ENCODE peak calls at places on chromosome 21, in five cellular contexts. T is K562, W is GM12878, L is SK-N-SH, Q is HepG2. B is an unnamed sample.

GRCh38 chr21:16059981-16060380 is 330.2 kb downstream of the USP25 start:
- DNase-seq in T (no peak), W (no peak), L (no peak), Q (no peak), B (no peak)

GRCh38 chr21:40120944-40121575 is 253.8 kb downstream of the PCP4 start:
- DNase-seq in T (peak), W (no peak), L (peak), Q (peak), B (no peak)

GRCh38 chr21:34280389-34280795 is 83.4 kb upstream of the KCNE2 start:
- DNase-seq in T (no peak), W (no peak), L (no peak), Q (no peak), B (no peak)

GRCh38 chr21:35206141-35207125 is 157.3 kb upstream of the RUNX1 start:
- DNase-seq in T (peak), W (no peak), L (no peak), Q (no peak), B (no peak)

GRCh38 chr21:33761104-33762036 is 119.1 kb downstream of the ITSN1 start:
- DNase-seq in T (peak), W (no peak), L (no peak), Q (peak), B (peak)

GRCh38 chr21:24693779-24694178 is 913.5 kb downstream of the MRPL39 start:
- DNase-seq in T (no peak), W (no peak), L (no peak), Q (no peak), B (no peak)

GRCh38 chr21:41121785-41122415 is 46.1 kb upstream of the BACE2 start:
- DNase-seq in T (peak), W (peak), L (peak), Q (peak), B (peak)

GRCh38 chr21:36113647-36114428 is 21.0 kb upstream of the CBR3 start:
- DNase-seq in T (no peak), W (no peak), L (no peak), Q (peak), B (no peak)

GRCh38 chr21:33848252-33848953 is 67.2 kb downstream of the ATP5PO start:
- DNase-seq in T (no peak), W (no peak), L (no peak), Q (no peak), B (no peak)

GRCh38 chr21:15604424-15604823 is 125.4 kb upstream of the USP25 start:
- DNase-seq in T (no peak), W (no peak), L (no peak), Q (no peak), B (no peak)

GRCh38 chr21:34593954-34594531 is 20.9 kb downstream of the RCAN1 start:
- DNase-seq in T (no peak), W (no peak), L (no peak), Q (no peak), B (no peak)

GRCh38 chr21:31873696-31874599 is 1.1 kb downstream of the HUNK start:
- DNase-seq in T (peak), W (no peak), L (peak), Q (no peak), B (peak)

GRCh38 chr21:38804030-38804616 is 1.6 kb upstream of the ETS2 start:
- DNase-seq in T (no peak), W (no peak), L (no peak), Q (no peak), B (no peak)

GRCh38 chr21:38797470-38797869 is 8.3 kb upstream of the ETS2 start:
- DNase-seq in T (peak), W (no peak), L (peak), Q (peak), B (no peak)

GRCh38 chr21:26049803-26050202 is 120.8 kb downstream of the APP start:
- DNase-seq in T (no peak), W (no peak), L (no peak), Q (no peak), B (no peak)

GRCh38 chr21:39251326-39251725 is 62.1 kb downstream of the BRWD1 start:
- DNase-seq in T (no peak), W (no peak), L (no peak), Q (no peak), B (no peak)

GRCh38 chr21:40950970-40951369 is 104.0 kb upstream of the DSCAM start:
- DNase-seq in T (no peak), W (no peak), L (no peak), Q (no peak), B (no peak)

GRCh38 chr21:28932717-28933116 is 60.0 kb downstream of the LTN1 start:
- DNase-seq in T (no peak), W (no peak), L (no peak), Q (no peak), B (no peak)

GRCh38 chr21:15682182-15682895 is 47.4 kb upstream of the USP25 start:
- DNase-seq in T (no peak), W (no peak), L (no peak), Q (peak), B (no peak)

GRCh38 chr21:24514081-24514733 is 1093.1 kb downstream of the MRPL39 start:
- DNase-seq in T (no peak), W (no peak), L (peak), Q (no peak), B (no peak)

GRCh38 chr21:33642896-33643657 is 776 bp downstream of the ITSN1 start:
- DNase-seq in T (peak), W (no peak), L (peak), Q (no peak), B (peak)

GRCh38 chr21:15355066-15355465 is 290.3 kb upstream of the NRIP1 start:
- DNase-seq in T (no peak), W (no peak), L (no peak), Q (no peak), B (no peak)

GRCh38 chr21:32611471-32611997 is 643 bp downstream of the CFAP298 start:
- DNase-seq in T (peak), W (no peak), L (peak), Q (no peak), B (peak)

GRCh38 chr21:41182547-41182946 is 14.6 kb downstream of the BACE2 start:
- DNase-seq in T (no peak), W (no peak), L (no peak), Q (no peak), B (no peak)

GRCh38 chr21:34936299-34936698 is 112.8 kb downstream of the RUNX1 start:
- DNase-seq in T (no peak), W (no peak), L (no peak), Q (no peak), B (no peak)

GRCh38 chr21:31967334-31967733 is 94.5 kb downstream of the HUNK start:
- DNase-seq in T (no peak), W (no peak), L (no peak), Q (no peak), B (no peak)

GRCh38 chr21:31977816-31978215 is 105.0 kb downstream of the HUNK start:
- DNase-seq in T (no peak), W (no peak), L (no peak), Q (no peak), B (no peak)

GRCh38 chr21:25835397-25835796 is 100.6 kb downstream of the GABPA start:
- DNase-seq in T (no peak), W (no peak), L (no peak), Q (no peak), B (no peak)

GRCh38 chr21:32299695-32300094 is 1.0 kb downstream of the MRAP start:
- DNase-seq in T (no peak), W (no peak), L (no peak), Q (no peak), B (no peak)

GRCh38 chr21:41166947-41167346 is 1.0 kb upstream of the BACE2 start:
- DNase-seq in T (no peak), W (no peak), L (peak), Q (no peak), B (no peak)

GRCh38 chr21:36456714-36457399 is 23.1 kb downstream of the CLDN14 start:
- DNase-seq in T (no peak), W (no peak), L (no peak), Q (no peak), B (no peak)

GRCh38 chr21:32867587-32867986 is 96.0 kb upstream of the PAXBP1 start:
- DNase-seq in T (no peak), W (no peak), L (no peak), Q (no peak), B (no peak)

GRCh38 chr21:34085129-34085528 is 11.8 kb downstream of the MRPS6 start:
- DNase-seq in T (no peak), W (no peak), L (no peak), Q (no peak), B (no peak)

DNA sequence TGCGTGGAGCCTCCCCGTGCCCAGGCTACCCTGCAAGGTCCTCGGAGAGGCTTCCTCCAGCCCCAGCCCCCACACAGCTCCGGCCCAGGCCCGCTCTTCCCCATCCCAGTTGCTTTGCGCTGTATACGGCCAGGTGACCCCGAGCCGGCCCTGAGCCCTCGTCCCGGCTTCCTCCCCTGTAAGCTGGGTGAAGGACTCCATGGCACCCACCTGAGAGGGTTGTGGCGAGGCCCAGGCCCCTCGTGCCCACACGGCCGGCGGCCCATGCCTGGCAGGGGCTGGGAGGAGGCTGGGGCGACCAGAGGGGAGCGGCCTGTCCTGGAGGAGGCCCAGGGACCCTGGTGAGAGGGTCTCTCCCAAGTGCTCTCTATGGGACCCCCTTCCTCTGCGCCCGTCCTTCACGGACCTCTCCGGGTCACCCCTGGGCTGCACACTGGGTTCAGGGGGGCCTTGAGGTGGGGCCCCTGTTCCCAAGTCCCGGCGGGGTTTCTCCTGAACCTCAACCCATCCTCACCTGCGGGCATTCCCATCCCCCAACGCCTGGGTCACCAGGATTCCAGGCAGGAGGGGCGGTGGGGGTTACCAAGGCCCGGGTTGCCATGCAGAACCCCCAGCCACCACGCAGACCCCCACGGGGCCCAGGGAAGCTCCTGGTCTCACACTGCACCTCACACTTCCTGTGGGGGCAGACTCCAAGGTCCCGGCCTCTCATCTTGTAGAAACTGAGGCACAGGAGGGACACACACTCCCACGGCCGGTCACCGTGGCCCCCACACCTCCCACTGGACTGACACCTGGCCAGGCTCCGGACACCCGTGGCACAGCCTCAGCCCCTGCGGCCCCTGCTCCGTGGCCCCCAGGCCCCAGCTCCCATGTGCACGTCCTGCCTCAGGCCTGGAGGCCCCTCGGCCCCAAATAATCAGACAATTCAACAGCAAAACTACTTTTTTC is 25.3 kb downstream of the COL6A1 start:
- DNase-seq in T (no peak), W (no peak), L (peak), Q (no peak), B (no peak)
- TF ChIP-seq FOXM1 in T (no peak), W (no peak), L (no peak), Q (no peak), B (no peak)

GRCh38 chr21:27771938-27772505 is 805.1 kb upstream of the ADAMTS5 start:
- DNase-seq in T (no peak), W (no peak), L (no peak), Q (no peak), B (no peak)
- TF ChIP-seq FOXM1 in T (no peak), W (no peak), L (no peak), Q (no peak), B (no peak)

GRCh38 chr21:30349572-30349971 is 1.2 kb upstream of the KRTAP23-1 start:
- DNase-seq in T (no peak), W (no peak), L (no peak), Q (no peak), B (no peak)

GRCh38 chr21:30348506-30348905 is at the start of gene KRTAP23-1:
- DNase-seq in T (no peak), W (no peak), L (no peak), Q (no peak), B (no peak)

GRCh38 chr21:30351534-30351933 is 3.1 kb upstream of the KRTAP23-1 start:
- DNase-seq in T (no peak), W (no peak), L (no peak), Q (no peak), B (no peak)

DNA sequence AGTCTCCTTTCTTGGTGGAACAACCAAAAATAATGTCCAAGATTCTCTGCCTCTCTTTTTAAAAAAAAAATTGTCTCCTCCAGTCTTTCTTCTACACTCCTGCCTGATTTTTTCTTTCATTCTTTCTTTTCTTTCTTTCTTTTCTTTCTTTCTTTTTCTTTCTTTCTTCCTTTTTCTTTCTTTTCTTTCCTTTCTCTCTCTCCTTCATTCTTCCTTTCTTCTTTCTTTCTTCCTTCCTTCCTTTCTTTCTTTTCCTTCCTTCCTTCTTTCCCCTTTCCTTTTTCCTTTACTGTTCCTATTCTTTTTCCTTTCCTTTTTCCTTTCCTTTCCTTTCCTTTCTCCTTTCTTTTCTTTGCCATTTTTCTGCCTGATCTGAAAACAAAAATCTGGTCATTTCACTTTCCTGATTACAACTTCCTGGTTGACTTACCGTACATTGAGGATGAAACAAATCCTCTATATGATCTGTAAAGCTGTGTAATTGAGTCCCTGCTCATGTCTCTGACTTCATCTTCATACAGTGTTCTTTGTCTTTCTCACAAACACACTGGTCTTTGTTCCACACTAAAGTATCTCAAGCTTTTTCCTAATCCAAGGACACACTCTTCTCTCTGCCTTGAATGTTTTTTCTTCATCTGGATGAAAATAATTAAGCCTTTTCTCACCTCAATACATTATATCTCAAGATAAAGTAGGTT is 6.1 kb upstream of the KRTAP23-1 start:
- DNase-seq in T (no peak), W (no peak), L (no peak), Q (no peak), B (no peak)
- TF ChIP-seq FOXM1 in T (no peak), W (no peak), L (no peak), Q (no peak), B (no peak)

GRCh38 chr21:44497641-44498243 is 42.3 kb downstream of the KRTAP10-1 start:
- DNase-seq in T (no peak), W (no peak), L (no peak), Q (no peak), B (no peak)
- TF ChIP-seq FOXM1 in T (no peak), W (no peak), L (no peak), Q (no peak), B (no peak)

DNA sequence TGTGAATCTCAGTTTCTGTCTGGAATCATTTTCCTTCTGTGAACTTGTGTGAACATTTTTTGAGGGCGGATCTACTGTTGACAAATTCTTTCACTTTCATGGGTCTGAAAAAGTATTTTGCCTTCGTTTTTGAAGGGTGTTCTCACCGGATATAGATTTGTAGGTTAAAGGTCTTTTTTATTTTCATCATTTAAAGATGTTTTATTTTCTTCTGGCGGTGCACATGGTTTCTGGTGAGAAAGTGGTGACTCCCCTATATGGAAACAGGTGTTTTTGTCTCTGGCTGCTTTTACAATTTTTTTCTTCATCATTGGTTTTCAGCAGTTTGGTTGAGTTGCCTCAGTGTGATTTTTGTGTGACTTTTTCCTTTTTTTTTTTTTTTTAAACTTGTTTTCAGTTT is 94.9 kb downstream of the DYRK1A start:
- DNase-seq in T (no peak), W (peak), L (no peak), Q (no peak), B (no peak)
- TF ChIP-seq FOXM1 in T (no peak), W (no peak), L (no peak), Q (no peak), B (no peak)

GRCh38 chr21:42695324-42696025 is 42.1 kb downstream of the PDE9A start:
- DNase-seq in T (no peak), W (no peak), L (no peak), Q (no peak), B (no peak)
- TF ChIP-seq FOXM1 in T (no peak), W (no peak), L (no peak), Q (no peak), B (no peak)

GRCh38 chr21:45286671-45287437 is 841 bp downstream of the POFUT2 start:
- DNase-seq in T (no peak), W (no peak), L (peak), Q (no peak), B (no peak)
- TF ChIP-seq FOXM1 in T (no peak), W (no peak), L (no peak), Q (no peak), B (no peak)

DNA sequence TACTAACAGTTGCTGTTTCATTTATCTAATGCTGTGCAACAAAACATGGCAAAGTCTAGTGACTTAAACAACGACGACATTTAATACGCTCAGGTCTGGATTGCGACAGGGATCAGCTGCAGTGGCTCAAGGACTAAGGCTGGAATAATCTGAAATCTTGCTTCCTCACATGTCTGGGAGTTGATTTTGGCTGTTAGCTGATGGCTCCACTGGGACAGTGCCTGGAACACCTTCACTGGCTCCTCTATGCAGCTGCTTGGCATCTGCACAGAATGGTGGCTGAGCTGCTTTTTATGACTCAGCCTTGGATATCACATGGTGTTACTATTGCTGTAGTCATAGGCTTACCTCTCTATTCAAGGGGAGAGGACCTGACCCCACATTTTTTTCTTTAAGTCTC is 24.0 kb upstream of the BTG3 start:
- DNase-seq in T (no peak), W (no peak), L (no peak), Q (no peak), B (no peak)
- TF ChIP-seq FOXM1 in T (no peak), W (no peak), L (no peak), Q (no peak), B (no peak)

B was measured in HEK293T.